ENCODE peak calls at places on chromosomes 16 and 17, in ten cellular contexts. X is NCI-H2171 treated with DMSO at 0.1 percent for 48 hours; I is Calu3; T is activated naive CD8-positive, alpha-beta T cell treated with anti-CD3 and anti-CD28 coated beads, Interleukin-2, amount 10 ng/mL, durations not matched to agents 7 days and 5 days; S is glutamatergic neuron; W is left colon; O is T-helper 2 cell; U is GM04503; H is activated CD4-positive, alpha-beta T cell treated with anti-CD3 and anti-CD28 coated beads, Interleukin-2, amount 50 U/mL, for 48 hours; Z is SW480. Q is an unnamed sample.
A peak's percentile ranks its signal among the peaks of the same experiment; 100 is the strongest.

GRCh38 chr17:42387221-42387657 is 1.0 kb downstream of the STAT3 start:
- DNase-seq in X (peak; percentile 21), I (no peak), T (no peak), S (no peak), W (peak; percentile 59), O (no peak), U (no peak), H (no peak), Z (no peak), Q (peak; percentile 94)

GRCh38 chr17:44348234-44348987 is 3.3 kb downstream of the GRN start:
- DNase-seq in X (no peak), I (no peak), T (no peak), S (no peak), W (peak; percentile 43), O (no peak), U (peak; percentile 23), H (no peak), Z (no peak), Q (peak; percentile 59)

GRCh38 chr17:76740329-76741118 is 2.6 kb downstream of the MFSD11 start:
- DNase-seq in X (no peak), I (no peak), T (no peak), S (no peak), W (no peak), O (no peak), U (no peak), H (no peak), Z (peak; percentile 46), Q (peak; percentile 12)

GRCh38 chr16:56848056-56848936 is 16.7 kb upstream of the SLC12A3 start:
- DNase-seq in X (no peak), I (no peak), T (no peak), S (no peak), W (no peak), O (no peak), U (peak; percentile 48), H (no peak), Z (no peak), Q (peak; percentile 67)

GRCh38 chr17:78231991-78232759 is 744 bp downstream of the TMEM235 start:
- DNase-seq in X (no peak), I (no peak), T (peak; percentile 63), S (peak; percentile 71), W (no peak), O (no peak), U (no peak), H (peak; percentile 20), Z (no peak), Q (peak; percentile 24)

GRCh38 chr17:40134184-40134583 is 6.2 kb upstream of the CASC3 start:
- DNase-seq in X (no peak), I (no peak), T (no peak), S (no peak), W (peak; percentile 54), O (no peak), U (no peak), H (no peak), Z (no peak), Q (no peak)

GRCh38 chr17:67491009-67491677 is 114.1 kb downstream of the PITPNC1 start:
- DNase-seq in X (no peak), I (peak; percentile 43), T (no peak), S (peak; percentile 27), W (peak; percentile 80), O (no peak), U (peak; percentile 95), H (no peak), Z (peak; percentile 69), Q (peak; percentile 99)

GRCh38 chr16:73771196-73771595 is 525.4 kb upstream of the PSMD7 start:
- DNase-seq in X (no peak), I (no peak), T (no peak), S (no peak), W (no peak), O (no peak), U (no peak), H (no peak), Z (no peak), Q (no peak)

GRCh38 chr17:4998027-4998665 is 396 bp downstream of the KIF1C start:
- DNase-seq in X (peak; percentile 43), I (no peak), T (no peak), S (peak; percentile 55), W (peak; percentile 42), O (no peak), U (no peak), H (no peak), Z (no peak), Q (no peak)

GRCh38 chr17:75430159-75430748 is 24.8 kb upstream of the GRB2 start:
- DNase-seq in X (no peak), I (peak; percentile 45), T (no peak), S (no peak), W (no peak), O (no peak), U (peak; percentile 57), H (no peak), Z (peak; percentile 87), Q (peak; percentile 84)

GRCh38 chr17:47978324-47978723 is 7.4 kb downstream of the CDK5RAP3 start:
- DNase-seq in X (peak; percentile 70), I (peak; percentile 68), T (peak; percentile 65), S (peak; percentile 81), W (no peak), O (no peak), U (no peak), H (peak; percentile 44), Z (peak; percentile 44), Q (peak; percentile 84)

Q was measured in adipocyte.